ENCODE peak calls at places on chromosome 14, in six cellular contexts. D is stimulated activated CD4-positive, alpha-beta T cell treated with anti-CD3 and anti-CD28 coated beads, Interleukin-4, amount 100 ng/mL, for 4 hours; F is omental fat pad; B is activated T-helper 1 cell treated with anti-CD3 and anti-CD28 coated beads, Interleukin-12 subunit alpha, Interleukin-12 subunit beta, Interleukin-2, Interleukin-4 antibody, amounts not matched to agents 30 ng/mL and 10 ng/mL and 1 ng/mL, durations not matched to agents 14 hours and 24 hours and 36 hours; G is C1 segment of cervical spinal cord; R is MCF 10A. K is an unnamed sample.

GRCh38 chr14:32932302-32932920 is 6.3 kb upstream of the NPAS3 start:
- DNase-seq in D (no peak), F (no peak), B (no peak), G (no peak), R (no peak), K (no peak)

GRCh38 chr14:105473033-105473676 is 1.5 kb upstream of the CRIP2 start:
- DNase-seq in D (no peak), F (no peak), B (no peak), G (no peak), R (peak), K (no peak)

GRCh38 chr14:90060312-90060964 is 1.4 kb upstream of the KCNK13 start:
- DNase-seq in D (peak), F (no peak), B (peak), G (no peak), R (peak), K (peak)

GRCh38 chr14:86815341-86815740 is 1177.6 kb downstream of the GALC start:
- DNase-seq in D (no peak), F (no peak), B (no peak), G (no peak), R (no peak), K (no peak)

GRCh38 chr14:94317259-94317658 is 5.9 kb downstream of the SERPINA6 start:
- DNase-seq in D (no peak), F (no peak), B (no peak), G (no peak), R (peak), K (no peak)

GRCh38 chr14:22536853-22537338 is 52.1 kb downstream of the DAD1 start:
- DNase-seq in D (peak), F (peak), B (peak), G (peak), R (peak), K (peak)

GRCh38 chr14:98182385-98183055 is 1089.5 kb downstream of the BCL11B start:
- DNase-seq in D (peak), F (no peak), B (no peak), G (no peak), R (peak), K (no peak)

GRCh38 chr14:60090864-60091519 is 731 bp upstream of the PCNX4 start:
- DNase-seq in D (no peak), F (peak), B (no peak), G (peak), R (peak), K (no peak)